ENCODE peak calls at places on chromosomes 11 and 22, in eight cellular contexts. One of them, this sample, is unnamed.

GRCh38 chr11:39817248-39817647 is 1642.2 kb downstream of the LRRC4C start:
- DNase-seq in fibroblast of the conjunctiva: no peak
- DNase-seq in MV-4-11: peak
- DNase-seq in cardiac fibroblast: no peak
- DNase-seq in CD14-positive monocyte: no peak
- DNase-seq in AG08395: no peak
- DNase-seq in NCI-H446 treated with DMSO at 0.1 percent for 48 hours: no peak
- DNase-seq in keratinocyte: no peak
- DNase-seq in this sample: no peak

GRCh38 chr11:114280696-114281095 is 15.5 kb upstream of the NNMT start:
- DNase-seq in fibroblast of the conjunctiva: peak
- DNase-seq in CD14-positive monocyte: no peak
- DNase-seq in cardiac fibroblast: peak
- DNase-seq in MV-4-11: no peak
- DNase-seq in AG08395: peak
- DNase-seq in keratinocyte: no peak
- DNase-seq in NCI-H446 treated with DMSO at 0.1 percent for 48 hours: peak
- DNase-seq in this sample: peak

GRCh38 chr11:111731839-111732238 is 34.4 kb downstream of the PPP2R1B start:
- DNase-seq in cardiac fibroblast: no peak
- DNase-seq in CD14-positive monocyte: no peak
- DNase-seq in keratinocyte: no peak
- DNase-seq in MV-4-11: no peak
- DNase-seq in NCI-H446 treated with DMSO at 0.1 percent for 48 hours: no peak
- DNase-seq in fibroblast of the conjunctiva: no peak
- DNase-seq in AG08395: no peak
- DNase-seq in this sample: no peak

GRCh38 chr11:33696411-33696810 is 4.2 kb downstream of the C11orf91 start:
- DNase-seq in cardiac fibroblast: no peak
- DNase-seq in MV-4-11: no peak
- DNase-seq in fibroblast of the conjunctiva: no peak
- DNase-seq in CD14-positive monocyte: no peak
- DNase-seq in NCI-H446 treated with DMSO at 0.1 percent for 48 hours: no peak
- DNase-seq in AG08395: no peak
- DNase-seq in keratinocyte: no peak
- DNase-seq in this sample: no peak

GRCh38 chr22:41092023-41092817 is at the start of gene EP300:
- DNase-seq in cardiac fibroblast: peak
- DNase-seq in keratinocyte: no peak
- DNase-seq in fibroblast of the conjunctiva: peak
- DNase-seq in CD14-positive monocyte: peak
- DNase-seq in NCI-H446 treated with DMSO at 0.1 percent for 48 hours: peak
- DNase-seq in AG08395: peak
- DNase-seq in MV-4-11: peak
- DNase-seq in this sample: peak

GRCh38 chr22:19565921-19566598 is 41.9 kb upstream of the CLDN5 start:
- DNase-seq in cardiac fibroblast: no peak
- DNase-seq in NCI-H446 treated with DMSO at 0.1 percent for 48 hours: no peak
- DNase-seq in CD14-positive monocyte: no peak
- DNase-seq in fibroblast of the conjunctiva: no peak
- DNase-seq in MV-4-11: peak
- DNase-seq in AG08395: no peak
- DNase-seq in keratinocyte: no peak
- DNase-seq in this sample: no peak

GRCh38 chr11:94563176-94563847 is 3.9 kb upstream of the PIWIL4 start:
- DNase-seq in MV-4-11: peak
- DNase-seq in cardiac fibroblast: peak
- DNase-seq in CD14-positive monocyte: no peak
- DNase-seq in keratinocyte: no peak
- DNase-seq in fibroblast of the conjunctiva: peak
- DNase-seq in NCI-H446 treated with DMSO at 0.1 percent for 48 hours: no peak
- DNase-seq in AG08395: peak
- DNase-seq in this sample: peak

GRCh38 chr11:121932646-121933185 is 183.3 kb downstream of the BLID start:
- DNase-seq in cardiac fibroblast: no peak
- DNase-seq in CD14-positive monocyte: no peak
- DNase-seq in fibroblast of the conjunctiva: no peak
- DNase-seq in keratinocyte: peak
- DNase-seq in MV-4-11: no peak
- DNase-seq in NCI-H446 treated with DMSO at 0.1 percent for 48 hours: no peak
- DNase-seq in AG08395: no peak
- DNase-seq in this sample: no peak

GRCh38 chr11:14546672-14547071 is 26.5 kb upstream of the PSMA1 start:
- DNase-seq in AG08395: no peak
- DNase-seq in cardiac fibroblast: no peak
- DNase-seq in keratinocyte: no peak
- DNase-seq in MV-4-11: no peak
- DNase-seq in CD14-positive monocyte: no peak
- DNase-seq in fibroblast of the conjunctiva: no peak
- DNase-seq in NCI-H446 treated with DMSO at 0.1 percent for 48 hours: no peak
- DNase-seq in this sample: no peak

GRCh38 chr11:24234822-24235508 is 261.9 kb upstream of the LUZP2 start:
- DNase-seq in CD14-positive monocyte: no peak
- DNase-seq in cardiac fibroblast: peak
- DNase-seq in fibroblast of the conjunctiva: peak
- DNase-seq in MV-4-11: no peak
- DNase-seq in AG08395: no peak
- DNase-seq in keratinocyte: no peak
- DNase-seq in NCI-H446 treated with DMSO at 0.1 percent for 48 hours: no peak
- DNase-seq in this sample: no peak

GRCh38 chr11:47578524-47579460 is at the start of the genes KBTBD4 and NDUFS3:
- DNase-seq in AG08395: peak
- DNase-seq in MV-4-11: peak
- DNase-seq in NCI-H446 treated with DMSO at 0.1 percent for 48 hours: peak
- DNase-seq in CD14-positive monocyte: peak
- DNase-seq in cardiac fibroblast: peak
- DNase-seq in fibroblast of the conjunctiva: peak
- DNase-seq in keratinocyte: no peak
- DNase-seq in this sample: peak

GRCh38 chr22:29630987-29631386 is 27.6 kb downstream of the NF2 start:
- DNase-seq in MV-4-11: no peak
- DNase-seq in keratinocyte: no peak
- DNase-seq in fibroblast of the conjunctiva: no peak
- DNase-seq in CD14-positive monocyte: no peak
- DNase-seq in cardiac fibroblast: no peak
- DNase-seq in AG08395: no peak
- DNase-seq in NCI-H446 treated with DMSO at 0.1 percent for 48 hours: no peak
- DNase-seq in this sample: no peak

GRCh38 chr22:31683181-31684105 is 21.4 kb upstream of the PISD start:
- DNase-seq in fibroblast of the conjunctiva: no peak
- DNase-seq in MV-4-11: no peak
- DNase-seq in keratinocyte: peak
- DNase-seq in AG08395: no peak
- DNase-seq in cardiac fibroblast: no peak
- DNase-seq in CD14-positive monocyte: no peak
- DNase-seq in NCI-H446 treated with DMSO at 0.1 percent for 48 hours: no peak
- DNase-seq in this sample: no peak

GRCh38 chr11:35742707-35743454 is 80.3 kb downstream of the TRIM44 start:
- DNase-seq in MV-4-11: no peak
- DNase-seq in AG08395: no peak
- DNase-seq in keratinocyte: no peak
- DNase-seq in NCI-H446 treated with DMSO at 0.1 percent for 48 hours: no peak
- DNase-seq in fibroblast of the conjunctiva: no peak
- DNase-seq in CD14-positive monocyte: no peak
- DNase-seq in cardiac fibroblast: no peak
- DNase-seq in this sample: no peak

GRCh38 chr11:44607324-44607962 is 42.0 kb downstream of the CD82 start:
- DNase-seq in NCI-H446 treated with DMSO at 0.1 percent for 48 hours: no peak
- DNase-seq in AG08395: peak
- DNase-seq in fibroblast of the conjunctiva: no peak
- DNase-seq in cardiac fibroblast: no peak
- DNase-seq in keratinocyte: no peak
- DNase-seq in CD14-positive monocyte: no peak
- DNase-seq in MV-4-11: no peak
- DNase-seq in this sample: no peak

GRCh38 chr22:23012081-23012622 is 58.2 kb upstream of the GNAZ start:
- DNase-seq in fibroblast of the conjunctiva: no peak
- DNase-seq in MV-4-11: no peak
- DNase-seq in NCI-H446 treated with DMSO at 0.1 percent for 48 hours: no peak
- DNase-seq in CD14-positive monocyte: no peak
- DNase-seq in cardiac fibroblast: no peak
- DNase-seq in AG08395: no peak
- DNase-seq in keratinocyte: no peak
- DNase-seq in this sample: no peak